ENCODE peak calls at places on chromosomes 3 and 15, in seven cellular contexts. I is adipocyte; X is osteoblast; U is CD4-positive, alpha-beta T cell; V is CD4-positive, CD25-positive, alpha-beta regulatory T cell; M is CD4-positive, alpha-beta memory T cell; P is heart right ventricle. S is an unnamed sample.

GRCh38 chr15:45603881-45604280 is 16.7 kb downstream of the BLOC1S6 start:
- DNase-seq in M (no peak), X (no peak), V (no peak), P (no peak), U (no peak), I (no peak), S (no peak)

GRCh38 chr15:95832655-95833054 is 497.8 kb upstream of the NR2F2 start:
- DNase-seq in U (no peak), V (no peak), X (no peak), P (no peak), I (no peak), M (no peak), S (no peak)

GRCh38 chr15:80936288-80937078 is 53.1 kb downstream of the MESD start:
- DNase-seq in P (no peak), I (no peak), X (no peak), M (no peak), U (no peak), V (no peak), S (no peak)

GRCh38 chr3:144189044-144189443 is 217.4 kb downstream of the DIPK2A start:
- DNase-seq in V (no peak), P (no peak), I (peak; percentile 37), M (no peak), U (no peak), X (no peak), S (no peak)

GRCh38 chr15:62413147-62413546 is 248.1 kb upstream of the C2CD4B start:
- DNase-seq in P (no peak), M (no peak), X (no peak), V (no peak), I (peak; percentile 57), U (no peak), S (no peak)

GRCh38 chr3:69368129-69368741 is 17.7 kb downstream of the FRMD4B start:
- DNase-seq in I (no peak), P (no peak), V (peak; percentile 75), X (no peak), U (no peak), M (peak; percentile 46), S (no peak)

GRCh38 chr3:105365171-105365535 is 1.6 kb upstream of the ALCAM start:
- DNase-seq in M (no peak), P (no peak), I (peak; percentile 43), V (no peak), U (no peak), X (no peak), S (no peak)

GRCh38 chr3:62332771-62333381 is 40.5 kb downstream of the FEZF2 start:
- DNase-seq in U (no peak), M (no peak), I (peak; percentile 72), V (peak; percentile 27), X (no peak), P (no peak), S (no peak)

GRCh38 chr3:197758512-197758911 is 8.8 kb downstream of the FYTTD1 start:
- DNase-seq in X (no peak), M (no peak), U (no peak), P (no peak), V (no peak), I (no peak), S (no peak)

GRCh38 chr3:156382458-156383346 is 172.2 kb downstream of the SSR3 start:
- DNase-seq in P (no peak), X (peak; percentile 66), V (peak; percentile 21), I (peak; percentile 4), U (peak; percentile 0), M (no peak), S (peak; percentile 11)

GRCh38 chr15:90031231-90031791 is 30.2 kb downstream of the ZNF710 start:
- DNase-seq in U (no peak), M (peak; percentile 16), I (no peak), X (peak; percentile 88), V (peak; percentile 48), P (no peak), S (no peak)

GRCh38 chr3:88188436-88188835 is 38.7 kb downstream of the C3orf38 start:
- DNase-seq in P (peak; percentile 36), I (peak; percentile 3), U (no peak), V (no peak), X (peak; percentile 81), M (no peak), S (no peak)

GRCh38 chr15:61879219-61879618 is 181.0 kb downstream of the VPS13C start:
- DNase-seq in I (no peak), U (no peak), M (no peak), X (no peak), P (no peak), V (no peak), S (no peak)

GRCh38 chr3:120162400-120162799 is 68.2 kb upstream of the GSK3B start:
- DNase-seq in M (no peak), I (no peak), U (no peak), V (no peak), X (peak; percentile 51), P (no peak), S (no peak)

GRCh38 chr3:94420941-94421340 is 358.1 kb downstream of the NSUN3 start:
- DNase-seq in X (no peak), I (peak; percentile 50), V (no peak), P (no peak), U (no peak), M (no peak), S (no peak)

GRCh38 chr3:85050806-85051205 is 92.0 kb downstream of the CADM2 start:
- DNase-seq in V (no peak), U (no peak), M (no peak), X (no peak), P (no peak), I (no peak), S (no peak)

GRCh38 chr3:171699611-171700010 is 110.7 kb downstream of the PLD1 start:
- DNase-seq in X (peak; percentile 19), U (no peak), I (no peak), M (no peak), V (no peak), P (no peak), S (no peak)

GRCh38 chr15:88834211-88834812 is 31.1 kb downstream of the ACAN start:
- DNase-seq in I (peak; percentile 71), U (peak; percentile 5), M (peak; percentile 23), P (peak; percentile 44), V (peak; percentile 10), X (peak; percentile 91), S (peak; percentile 37)

GRCh38 chr15:77804210-77804609 is 171.5 kb upstream of the LINGO1 start:
- DNase-seq in V (no peak), M (no peak), P (no peak), X (no peak), I (no peak), U (no peak), S (no peak)

DNA sequence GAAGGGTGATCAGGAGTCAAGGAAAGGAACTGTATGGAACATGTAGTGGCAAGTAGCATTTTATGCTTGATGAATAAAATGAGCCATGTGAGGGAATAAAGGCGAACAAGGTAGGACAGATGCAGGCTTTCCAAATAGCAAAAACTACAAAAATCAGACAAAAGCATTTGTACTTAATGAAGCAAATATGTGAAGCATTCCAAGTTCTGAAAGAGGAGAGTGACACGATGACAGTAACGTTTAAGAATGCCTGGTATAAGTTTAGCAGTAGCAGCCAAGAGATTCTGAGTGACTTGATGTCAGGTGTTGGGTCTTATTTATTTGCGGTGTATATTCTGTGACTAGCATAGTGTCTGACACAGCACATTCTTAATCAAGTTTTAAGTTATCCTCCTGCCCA is 408.2 kb upstream of the RASGRP1 start:
- DNase-seq in V (no peak), M (no peak), X (no peak), P (no peak), U (no peak), I (no peak), S (no peak)
- H3K27me3 ChIP-seq in V (no peaks in the 10 kb centered on the region), M (no peaks in the 10 kb centered on the region), X (no peaks in the 10 kb centered on the region), P (no peaks in the 10 kb centered on the region), U (no peaks in the 10 kb centered on the region), I (no peaks in the 10 kb centered on the region), S (no peaks in the 10 kb centered on the region)

GRCh38 chr15:72682772-72683171 is 3.2 kb downstream of the HIGD2B start:
- DNase-seq in V (no peak), U (no peak), M (no peak), X (no peak), I (no peak), P (no peak), S (no peak)
- H3K27me3 ChIP-seq in V (peaks cover 4% of the 10 kb centered on the region), U (no peaks in the 10 kb centered on the region), M (no peaks in the 10 kb centered on the region), X (peaks cover 30% of the 10 kb centered on the region), I (peaks cover 18% of the 10 kb centered on the region), P (peaks cover 7% of the 10 kb centered on the region), S (no peaks in the 10 kb centered on the region)

GRCh38 chr3:184496933-184497332 is 64.7 kb upstream of the EPHB3 start:
- DNase-seq in X (no peak), M (no peak), I (no peak), U (no peak), V (no peak), P (no peak), S (no peak)
- H3K27me3 ChIP-seq in X (peaks cover 34% of the 10 kb centered on the region), M (peaks cover 4% of the 10 kb centered on the region), I (peaks cover 35% of the 10 kb centered on the region), U (peaks cover 31% of the 10 kb centered on the region), V (peaks cover 5% of the 10 kb centered on the region), P (peaks cover 36% of the 10 kb centered on the region), S (no peaks in the 10 kb centered on the region)

GRCh38 chr15:94126999-94127398 is 104.4 kb upstream of the MCTP2 start:
- DNase-seq in M (no peak), P (no peak), I (no peak), U (no peak), X (no peak), V (no peak), S (no peak)
- H3K27me3 ChIP-seq in M (no peaks in the 10 kb centered on the region), P (no peaks in the 10 kb centered on the region), I (no peaks in the 10 kb centered on the region), U (no peaks in the 10 kb centered on the region), X (no peaks in the 10 kb centered on the region), V (peaks cover 1% of the 10 kb centered on the region), S (no peaks in the 10 kb centered on the region)